ENCODE peak calls at places on chromosomes 3 and 15, in six cellular contexts. T is 8988T, N is DND-41, H is NCI-H1092, E is mesothelial cell of epicardium, F is Kasumi-1. W is an unnamed sample.
A peak's percentile ranks its signal among the peaks of the same experiment; 100 is the strongest.

GRCh38 chr15:29568840-29569532 is 253.3 kb downstream of the TJP1 start:
- DNase-seq in H (peak; percentile 4), F (peak; percentile 15), N (no peak), T (peak; percentile 60), E (no peak), W (no peak)

GRCh38 chr3:23004971-23005370 is 198.2 kb upstream of the UBE2E2 start:
- DNase-seq in N (no peak), T (peak; percentile 46), H (no peak), E (no peak), F (no peak), W (no peak)

GRCh38 chr3:34646911-34647465 is 848.6 kb downstream of the PDCD6IP start:
- DNase-seq in T (no peak), E (no peak), H (no peak), F (no peak), N (no peak), W (no peak)

GRCh38 chr15:96756656-96757055 is 426.2 kb downstream of the NR2F2 start:
- DNase-seq in H (no peak), F (no peak), T (no peak), E (no peak), N (no peak), W (no peak)

GRCh38 chr15:79886119-79886518 is 10.7 kb downstream of the MTHFS start:
- DNase-seq in N (no peak), F (no peak), T (no peak), H (no peak), E (no peak), W (no peak)

GRCh38 chr15:78730955-78731354 is 80.3 kb downstream of the ADAMTS7 start:
- DNase-seq in E (no peak), N (no peak), T (no peak), F (no peak), H (no peak), W (no peak)

GRCh38 chr3:129732200-129732876 is 125.9 kb upstream of the PLXND1 start:
- DNase-seq in F (no peak), E (no peak), N (no peak), H (no peak), T (no peak), W (no peak)

GRCh38 chr3:182133752-182134151 is 422.0 kb downstream of the SOX2 start:
- DNase-seq in T (no peak), E (no peak), H (no peak), N (no peak), F (no peak), W (no peak)

GRCh38 chr15:71195242-71195641 is 80.0 kb downstream of the THSD4 start:
- DNase-seq in F (no peak), E (no peak), H (no peak), T (peak; percentile 46), N (no peak), W (no peak)

GRCh38 chr3:127254730-127255129 is 33.1 kb downstream of the PRR20G start:
- DNase-seq in N (no peak), E (no peak), H (peak; percentile 23), T (peak; percentile 63), F (no peak), W (peak; percentile 60)

GRCh38 chr3:33915796-33916589 is 117.6 kb downstream of the PDCD6IP start:
- DNase-seq in H (no peak), T (no peak), F (peak; percentile 61), N (no peak), E (no peak), W (no peak)

GRCh38 chr3:174955513-174956001 is 96.4 kb downstream of the NAALADL2 start:
- DNase-seq in F (no peak), H (no peak), N (no peak), E (no peak), T (no peak), W (no peak)

GRCh38 chr3:183816681-183817080 is 8.7 kb downstream of the MAP6D1 start:
- DNase-seq in N (no peak), T (no peak), H (no peak), E (no peak), F (no peak), W (no peak)

GRCh38 chr15:40999190-40999589 is 45.9 kb downstream of the CHAC1 start:
- DNase-seq in T (no peak), F (no peak), H (no peak), E (no peak), N (no peak), W (no peak)

GRCh38 chr3:66092175-66092990 is 53.7 kb upstream of the MAGI1 start:
- DNase-seq in F (no peak), E (no peak), T (no peak), N (no peak), H (no peak), W (no peak)

GRCh38 chr3:197186887-197187588 is 111.4 kb downstream of the DLG1 start:
- DNase-seq in T (no peak), H (peak; percentile 49), F (peak; percentile 90), N (peak; percentile 16), E (no peak), W (no peak)

GRCh38 chr3:148955544-148956346 is 35.6 kb upstream of the GYG1 start:
- DNase-seq in E (no peak), F (peak; percentile 70), H (peak; percentile 35), T (no peak), N (peak; percentile 34), W (peak; percentile 35)

GRCh38 chr15:49876401-49877038 is 242.5 kb downstream of the ATP8B4 start:
- DNase-seq in N (no peak), H (no peak), E (no peak), T (no peak), F (peak; percentile 2), W (no peak)